ENCODE peak calls at places on chromosome 11, in five cellular contexts. K is stromal cell of bone marrow; A is HAP-1; N is endothelial cell; M is activated CD4-positive, alpha-beta T cell treated with anti-CD3 and anti-CD28 coated beads, Interleukin-2, amount 50 U/mL, for 24 hours. Z is an unnamed sample.

GRCh38 chr11:28636033-28636432 is 527.8 kb downstream of the METTL15 start:
- DNase-seq in K (no peak), A (no peak), N (no peak), M (no peak), Z (no peak)

GRCh38 chr11:2890466-2891241 is 5.1 kb upstream of the CDKN1C start:
- DNase-seq in K (no peak), A (no peak), N (no peak), M (no peak), Z (no peak)

GRCh38 chr11:95378106-95378505 is 147.1 kb upstream of the SESN3 start:
- DNase-seq in K (no peak), A (no peak), N (no peak), M (no peak), Z (no peak)

GRCh38 chr11:110529043-110529442 is 99.3 kb downstream of the FDX1 start:
- DNase-seq in K (no peak), A (peak), N (no peak), M (no peak), Z (no peak)

GRCh38 chr11:66316849-66317251 is at the start of gene CD248:
- DNase-seq in K (peak), A (no peak), N (peak), M (no peak), Z (no peak)

GRCh38 chr11:834371-835316 is 1.9 kb downstream of the CD151 start:
- DNase-seq in K (no peak), A (no peak), N (no peak), M (no peak), Z (no peak)

GRCh38 chr11:67082071-67082791 is 25.6 kb downstream of the RHOD start:
- DNase-seq in K (no peak), A (peak), N (no peak), M (no peak), Z (no peak)

GRCh38 chr11:65133724-65134123 is 595 bp downstream of the SYVN1 start:
- DNase-seq in K (no peak), A (no peak), N (peak), M (no peak), Z (no peak)

GRCh38 chr11:124538019-124538418 is 5.4 kb downstream of the OR8B12 start:
- DNase-seq in K (peak), A (no peak), N (no peak), M (no peak), Z (no peak)

GRCh38 chr11:28697920-28698827 is 590.0 kb downstream of the METTL15 start:
- DNase-seq in K (no peak), A (peak), N (peak), M (no peak), Z (no peak)

GRCh38 chr11:105466582-105467228 is 143.2 kb upstream of the GRIA4 start:
- DNase-seq in K (no peak), A (no peak), N (no peak), M (no peak), Z (no peak)

GRCh38 chr11:116694017-116694725 is 78.6 kb downstream of the BUD13 start:
- DNase-seq in K (no peak), A (no peak), N (no peak), M (no peak), Z (no peak)

GRCh38 chr11:132644511-132644910 is 887.8 kb downstream of the OPCML start:
- DNase-seq in K (no peak), A (no peak), N (no peak), M (no peak), Z (no peak)

GRCh38 chr11:12556788-12557384 is 117.3 kb upstream of the TEAD1 start:
- DNase-seq in K (peak), A (peak), N (no peak), M (no peak), Z (no peak)

GRCh38 chr11:47551086-47551485 is 1.8 kb downstream of the CELF1 start:
- DNase-seq in K (no peak), A (peak), N (no peak), M (no peak), Z (no peak)